ENCODE peak calls at places on chromosome 5, in eight cellular contexts. U, L, M, S, O, N, G and E are unnamed samples.

GRCh38 chr5:14665110-14665822 is 748 bp downstream of the OTULIN start:
- DNase-seq in N (no peak), L (no peak), U (no peak), G (peak; percentile 41), O (no peak), M (peak; percentile 24), S (no peak), E (no peak)

GRCh38 chr5:137395011-137395755 is 103.9 kb downstream of the SPOCK1 start:
- DNase-seq in O (no peak), N (no peak), M (peak; percentile 62), L (peak; percentile 83), U (no peak), G (no peak), S (no peak), E (no peak)

GRCh38 chr5:82142217-82142841 is 135.8 kb downstream of the RPS23 start:
- DNase-seq in N (no peak), O (no peak), S (no peak), M (no peak), G (no peak), L (no peak), U (no peak), E (no peak)

GRCh38 chr5:17388717-17389116 is 109.3 kb upstream of the TAF11L2 start:
- DNase-seq in S (no peak), G (no peak), L (no peak), N (no peak), O (no peak), U (no peak), M (no peak), E (no peak)

GRCh38 chr5:128341056-128341455 is 197.0 kb downstream of the FBN2 start:
- DNase-seq in L (no peak), U (no peak), N (no peak), S (no peak), G (peak; percentile 46), M (peak; percentile 46), O (no peak), E (no peak)

GRCh38 chr5:122145906-122146305 is 16.6 kb downstream of the ZNF474 start:
- DNase-seq in U (no peak), N (no peak), G (no peak), M (no peak), L (no peak), O (no peak), S (no peak), E (no peak)

GRCh38 chr5:132063090-132063911 is 2.8 kb downstream of the IL3 start:
- DNase-seq in G (peak; percentile 65), L (no peak), M (peak; percentile 71), N (peak; percentile 86), U (peak; percentile 86), O (peak; percentile 92), S (peak; percentile 62), E (peak; percentile 66)

GRCh38 chr5:54766748-54767147 is 218.6 kb downstream of the ESM1 start:
- DNase-seq in M (no peak), U (no peak), S (no peak), L (no peak), G (no peak), O (no peak), N (no peak), E (no peak)

GRCh38 chr5:14450055-14450524 is 131.5 kb upstream of the OTULINL start:
- DNase-seq in M (peak; percentile 86), S (no peak), U (peak; percentile 89), L (no peak), O (peak; percentile 92), G (peak; percentile 93), N (no peak), E (peak; percentile 78)

GRCh38 chr5:93336330-93337110 is 244.5 kb downstream of the NR2F1-AS1 start:
- DNase-seq in O (no peak), M (peak; percentile 32), S (no peak), G (no peak), U (no peak), N (no peak), L (no peak), E (no peak)

DNA sequence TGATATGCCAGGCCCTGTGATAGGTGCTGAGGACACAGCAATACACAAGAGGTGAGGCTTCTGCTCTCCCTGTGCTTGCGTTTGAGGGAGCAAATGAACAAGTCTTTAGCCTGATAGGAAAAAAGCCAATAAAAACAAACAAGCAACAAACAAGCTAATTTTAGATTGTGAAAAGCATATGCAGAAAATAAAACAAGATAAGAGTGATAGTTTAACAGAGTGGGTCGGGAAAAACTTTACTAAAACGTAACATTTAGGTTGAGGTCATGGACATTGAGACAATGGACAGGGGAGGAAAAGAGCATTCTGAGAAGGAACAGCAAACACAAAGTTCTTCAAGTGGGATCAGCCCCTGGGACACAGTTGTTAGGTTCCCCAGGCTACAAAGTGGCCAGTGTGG is 4.3 kb downstream of the SMIM3 start:
- DNase-seq in S (no peak), G (no peak), M (no peak), U (no peak), L (no peak), N (no peak), O (no peak), E (no peak)
- H3K4me3 ChIP-seq in S (peak overlapping the region; percentile 54), G (peak overlapping the region; percentile 64), M (peak overlapping the region; percentile 42), U (no peak overlapping the region), L (no peak overlapping the region), N (peak overlapping the region; percentile 36), O (no peak overlapping the region), E (peak overlapping the region; percentile 39)

GRCh38 chr5:119614838-119615237 is 14.5 kb upstream of the FAM170A start:
- DNase-seq in O (no peak), N (no peak), M (no peak), G (no peak), S (no peak), U (no peak), L (no peak), E (no peak)

DNA sequence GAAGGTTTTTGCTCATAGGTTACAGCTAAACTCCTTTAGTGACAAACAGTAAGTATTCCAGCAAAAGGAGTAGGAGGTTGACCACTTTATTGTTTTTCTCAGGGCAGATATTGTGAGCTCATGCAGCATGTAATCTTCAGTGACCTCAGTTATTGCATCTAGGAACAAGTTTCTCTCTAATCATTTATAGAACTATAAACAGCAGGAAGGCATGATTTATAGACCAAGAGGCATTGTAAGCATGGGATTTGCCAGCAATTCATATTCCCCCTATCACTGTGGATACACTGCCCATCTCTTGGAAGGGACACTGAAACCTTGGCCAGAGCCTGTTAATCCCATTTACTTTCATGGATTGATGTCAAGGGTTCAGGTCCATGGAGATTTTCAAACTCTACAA is 15.4 kb upstream of the FAM170A start:
- DNase-seq in U (no peak), L (no peak), S (no peak), G (no peak), M (no peak), N (no peak), O (no peak), E (no peak)
- H3K4me3 ChIP-seq in U (no peak overlapping the region), L (no peak overlapping the region), S (no peak overlapping the region), G (no peak overlapping the region), M (no peak overlapping the region), N (no peak overlapping the region), O (no peak overlapping the region), E (no peak overlapping the region)

GRCh38 chr5:178110511-178110910 is 2.8 kb upstream of the N4BP3 start:
- DNase-seq in M (no peak), N (no peak), U (no peak), L (no peak), G (no peak), S (no peak), O (no peak), E (no peak)
- H3K4me3 ChIP-seq in M (no peak overlapping the region), N (no peak overlapping the region), U (no peak overlapping the region), L (no peak overlapping the region), G (no peak overlapping the region), S (no peak overlapping the region), O (no peak overlapping the region), E (no peak overlapping the region)

DNA sequence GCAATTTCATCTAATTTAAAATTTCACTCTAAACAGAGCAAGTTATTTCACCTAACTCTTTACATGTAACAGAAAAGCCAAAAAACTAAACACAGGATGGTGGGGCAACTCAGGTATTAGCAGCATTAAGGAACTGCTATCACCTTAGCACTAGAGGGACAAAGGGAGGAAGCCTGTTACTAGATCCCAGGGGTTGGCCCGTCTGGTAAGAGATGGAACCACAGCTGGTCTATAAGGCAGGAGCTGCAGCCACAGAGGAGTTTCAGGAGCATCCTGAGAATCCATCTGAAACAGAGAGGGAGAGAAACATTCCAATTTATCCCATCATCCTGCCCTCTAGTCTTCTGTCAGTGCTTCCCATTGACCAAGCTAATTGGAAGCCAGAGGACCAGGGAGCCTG is 300.3 kb downstream of the MRPS30 start:
- DNase-seq in S (no peak), L (no peak), U (no peak), O (no peak), N (no peak), G (no peak), M (no peak), E (no peak)
- H3K4me3 ChIP-seq in S (no peak overlapping the region), L (no peak overlapping the region), U (no peak overlapping the region), O (no peak overlapping the region), N (no peak overlapping the region), G (no peak overlapping the region), M (no peak overlapping the region), E (no peak overlapping the region)

GRCh38 chr5:142740474-142740873 is 29.7 kb upstream of the ARHGAP26 start:
- DNase-seq in L (no peak), S (no peak), N (no peak), O (no peak), U (no peak), G (no peak), M (no peak), E (no peak)
- H3K4me3 ChIP-seq in L (no peak overlapping the region), S (no peak overlapping the region), N (no peak overlapping the region), O (no peak overlapping the region), U (no peak overlapping the region), G (no peak overlapping the region), M (no peak overlapping the region), E (no peak overlapping the region)

GRCh38 chr5:113764382-113764781 is 250.9 kb downstream of the YTHDC2 start:
- DNase-seq in O (no peak), S (no peak), G (no peak), U (no peak), L (no peak), N (no peak), M (no peak), E (no peak)
- H3K4me3 ChIP-seq in O (no peak overlapping the region), S (no peak overlapping the region), G (no peak overlapping the region), U (no peak overlapping the region), L (no peak overlapping the region), N (no peak overlapping the region), M (no peak overlapping the region), E (no peak overlapping the region)

DNA sequence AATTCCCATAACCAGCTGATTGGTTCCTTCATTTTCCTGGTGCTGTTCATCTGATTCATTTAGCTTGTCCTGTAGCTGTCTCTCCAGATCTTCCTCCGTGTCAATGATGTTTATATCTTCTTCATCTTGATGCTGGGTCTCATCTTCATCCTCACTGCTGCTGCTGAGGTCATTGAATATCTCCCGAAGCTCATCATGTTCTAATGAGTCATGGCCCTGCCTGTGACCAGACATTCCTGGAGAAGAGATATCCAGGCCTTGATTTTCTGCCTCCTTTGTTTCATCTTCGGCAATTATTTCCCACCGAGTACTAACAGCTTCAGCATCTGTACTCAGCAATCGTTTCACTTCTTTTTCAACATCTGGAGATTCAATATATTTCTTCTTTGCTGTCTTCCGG is 1.4 kb downstream of the TAF7 start:
- DNase-seq in L (no peak), S (no peak), N (no peak), O (no peak), G (no peak), M (no peak), U (no peak), E (no peak)
- H3K4me3 ChIP-seq in L (no peak overlapping the region), S (peak overlapping the region; percentile 96), N (peak overlapping the region; percentile 67), O (no peak overlapping the region), G (peak overlapping the region; percentile 92), M (no peak overlapping the region), U (peak overlapping the region; percentile 70), E (peak overlapping the region; percentile 81)